ENCODE peak calls at places on chromosome 1, in seven cellular contexts. One of them, this sample, is unnamed.
A peak's percentile ranks its signal among the peaks of the same experiment; 100 is the strongest.

GRCh38 chr1:8409666-8410065 is 91.8 kb downstream of the SLC45A1 start:
- DNase-seq in naive thymus-derived CD8-positive, alpha-beta T cell: no peak
- DNase-seq in caudate nucleus: no peak
- DNase-seq in HTR-8/SVneo: no peak
- DNase-seq in mesendoderm: no peak
- DNase-seq in A549: no peak
- DNase-seq in PC-3: no peak
- DNase-seq in this sample: no peak

GRCh38 chr1:209899948-209900347 is 38.1 kb upstream of the SYT14 start:
- DNase-seq in mesendoderm: peak; percentile 80
- DNase-seq in PC-3: peak; percentile 59
- DNase-seq in caudate nucleus: no peak
- DNase-seq in A549: no peak
- DNase-seq in naive thymus-derived CD8-positive, alpha-beta T cell: no peak
- DNase-seq in HTR-8/SVneo: no peak
- DNase-seq in this sample: no peak

GRCh38 chr1:41424581-41425118 is 59.8 kb downstream of the EDN2 start:
- DNase-seq in PC-3: no peak
- DNase-seq in mesendoderm: no peak
- DNase-seq in caudate nucleus: no peak
- DNase-seq in A549: no peak
- DNase-seq in HTR-8/SVneo: no peak
- DNase-seq in naive thymus-derived CD8-positive, alpha-beta T cell: no peak
- DNase-seq in this sample: no peak

GRCh38 chr1:13851726-13852125 is 151.7 kb downstream of the PRDM2 start:
- DNase-seq in naive thymus-derived CD8-positive, alpha-beta T cell: no peak
- DNase-seq in caudate nucleus: no peak
- DNase-seq in PC-3: no peak
- DNase-seq in HTR-8/SVneo: no peak
- DNase-seq in mesendoderm: no peak
- DNase-seq in A549: no peak
- DNase-seq in this sample: no peak

GRCh38 chr1:232876506-232877360 is 71.5 kb downstream of the MAP10 start:
- DNase-seq in PC-3: no peak
- DNase-seq in caudate nucleus: no peak
- DNase-seq in mesendoderm: no peak
- DNase-seq in A549: no peak
- DNase-seq in HTR-8/SVneo: no peak
- DNase-seq in naive thymus-derived CD8-positive, alpha-beta T cell: no peak
- DNase-seq in this sample: no peak

GRCh38 chr1:21258331-21259134 is 31.7 kb downstream of the ECE1 start:
- DNase-seq in caudate nucleus: no peak
- DNase-seq in naive thymus-derived CD8-positive, alpha-beta T cell: peak; percentile 4
- DNase-seq in A549: no peak
- DNase-seq in PC-3: no peak
- DNase-seq in HTR-8/SVneo: no peak
- DNase-seq in mesendoderm: no peak
- DNase-seq in this sample: no peak

GRCh38 chr1:78092686-78093085 is 46.9 kb downstream of the GIPC2 start:
- DNase-seq in HTR-8/SVneo: no peak
- DNase-seq in naive thymus-derived CD8-positive, alpha-beta T cell: no peak
- DNase-seq in caudate nucleus: no peak
- DNase-seq in A549: peak; percentile 23
- DNase-seq in mesendoderm: peak; percentile 62
- DNase-seq in PC-3: peak; percentile 82
- DNase-seq in this sample: no peak

GRCh38 chr1:94119796-94120590 is 955 bp downstream of the ABCA4 start:
- DNase-seq in A549: no peak
- DNase-seq in mesendoderm: no peak
- DNase-seq in HTR-8/SVneo: no peak
- DNase-seq in naive thymus-derived CD8-positive, alpha-beta T cell: no peak
- DNase-seq in PC-3: no peak
- DNase-seq in caudate nucleus: no peak
- DNase-seq in this sample: no peak

GRCh38 chr1:54800899-54801759 is at the start of gene TTC22:
- DNase-seq in HTR-8/SVneo: no peak
- DNase-seq in naive thymus-derived CD8-positive, alpha-beta T cell: peak; percentile 44
- DNase-seq in A549: no peak
- DNase-seq in PC-3: peak; percentile 73
- DNase-seq in mesendoderm: peak; percentile 54
- DNase-seq in caudate nucleus: no peak
- DNase-seq in this sample: peak; percentile 35

GRCh38 chr1:98210064-98210463 is 289.2 kb upstream of the DPYD start:
- DNase-seq in naive thymus-derived CD8-positive, alpha-beta T cell: no peak
- DNase-seq in caudate nucleus: no peak
- DNase-seq in mesendoderm: peak; percentile 77
- DNase-seq in PC-3: peak; percentile 13
- DNase-seq in A549: peak; percentile 9
- DNase-seq in HTR-8/SVneo: peak; percentile 13
- DNase-seq in this sample: no peak

GRCh38 chr1:234256359-234256758 is 116.9 kb upstream of the COA6 start:
- DNase-seq in HTR-8/SVneo: no peak
- DNase-seq in caudate nucleus: no peak
- DNase-seq in PC-3: no peak
- DNase-seq in A549: no peak
- DNase-seq in mesendoderm: no peak
- DNase-seq in naive thymus-derived CD8-positive, alpha-beta T cell: no peak
- DNase-seq in this sample: no peak

GRCh38 chr1:9634582-9634981 is 16.9 kb upstream of the PIK3CD start:
- DNase-seq in naive thymus-derived CD8-positive, alpha-beta T cell: no peak
- DNase-seq in PC-3: no peak
- DNase-seq in A549: no peak
- DNase-seq in caudate nucleus: no peak
- DNase-seq in mesendoderm: no peak
- DNase-seq in HTR-8/SVneo: no peak
- DNase-seq in this sample: no peak

GRCh38 chr1:20494609-20495311 is 8.8 kb upstream of the CAMK2N1 start:
- DNase-seq in A549: no peak
- DNase-seq in HTR-8/SVneo: no peak
- DNase-seq in mesendoderm: no peak
- DNase-seq in naive thymus-derived CD8-positive, alpha-beta T cell: no peak
- DNase-seq in PC-3: peak; percentile 87
- DNase-seq in caudate nucleus: no peak
- DNase-seq in this sample: no peak

GRCh38 chr1:41622402-41622801 is 137.9 kb upstream of the EDN2 start:
- DNase-seq in caudate nucleus: no peak
- DNase-seq in mesendoderm: no peak
- DNase-seq in HTR-8/SVneo: no peak
- DNase-seq in A549: no peak
- DNase-seq in naive thymus-derived CD8-positive, alpha-beta T cell: no peak
- DNase-seq in PC-3: peak; percentile 21
- DNase-seq in this sample: no peak

This sample was measured in KG1.